ENCODE peak calls at places on chromosomes 13 and 19, in four cellular contexts. N is Right ventricle myocardium superior, T is heart left ventricle, L is right cardiac atrium. U is an unnamed sample.

GRCh38 chr19:13794388-13794751 is 873 bp upstream of the ZSWIM4 start:
- ATAC-seq in L (peak), N (peak), T (peak), U (peak)

GRCh38 chr19:40228863-40229262 is 2.4 kb upstream of the CCNP start:
- ATAC-seq in N (no peak), L (no peak), T (no peak), U (no peak)

GRCh38 chr19:51019544-51019925 is at the start of gene KLK10:
- ATAC-seq in T (no peak), N (no peak), L (no peak), U (no peak)

GRCh38 chr13:98293103-98293502 is 116.0 kb upstream of the RNF113B start:
- ATAC-seq in T (no peak), L (no peak), N (no peak), U (no peak)

GRCh38 chr13:44368599-44369368 is 4.8 kb upstream of the SERP2 start:
- ATAC-seq in L (no peak), N (no peak), T (no peak), U (no peak)

GRCh38 chr19:52716578-52716977 is 18.3 kb downstream of the ZNF611 start:
- ATAC-seq in N (no peak), T (no peak), L (no peak), U (no peak)

GRCh38 chr13:85520445-85520844 is 278.8 kb downstream of the SLITRK6 start:
- ATAC-seq in L (no peak), N (peak), T (no peak), U (peak)

GRCh38 chr19:49064029-49064629 is 489 bp downstream of the NTF4 start:
- ATAC-seq in T (no peak), N (no peak), L (peak), U (no peak)

GRCh38 chr13:34257980-34258379 is 440.0 kb downstream of the RFC3 start:
- ATAC-seq in N (peak), L (peak), T (no peak), U (no peak)

GRCh38 chr19:10519421-10519820 is 2.2 kb upstream of the S1PR5 start:
- ATAC-seq in L (no peak), N (no peak), T (no peak), U (no peak)

GRCh38 chr13:33353210-33353609 is 67.7 kb upstream of the STARD13 start:
- ATAC-seq in N (peak), T (peak), L (peak), U (peak)

GRCh38 chr19:19554074-19555023 is 16.3 kb downstream of the CILP2 start:
- ATAC-seq in T (no peak), N (peak), L (peak), U (peak)

GRCh38 chr13:73683746-73684145 is 450.5 kb downstream of the KLF12 start:
- ATAC-seq in T (no peak), L (no peak), N (no peak), U (no peak)

GRCh38 chr13:23183292-23183691 is 2.5 kb downstream of the SGCG start:
- ATAC-seq in T (peak), L (peak), N (peak), U (no peak)

GRCh38 chr13:32731576-32731975 is 145.3 kb downstream of the PDS5B start:
- ATAC-seq in L (peak), N (no peak), T (no peak), U (no peak)

GRCh38 chr19:36160821-36161596 is 8.8 kb upstream of the COX7A1 start:
- ATAC-seq in N (peak), L (no peak), T (no peak), U (no peak)

GRCh38 chr13:110471156-110471832 is 90.2 kb downstream of the RAB20 start:
- ATAC-seq in T (no peak), L (no peak), N (no peak), U (peak)

GRCh38 chr13:114099918-114100445 is 32.4 kb downstream of the RASA3 start:
- ATAC-seq in T (no peak), N (no peak), L (no peak), U (peak)

GRCh38 chr19:12603714-12604113 is 6.9 kb downstream of the ZNF490 start:
- ATAC-seq in L (no peak), T (no peak), N (no peak), U (no peak)

GRCh38 chr19:39237200-39238184 is 7.3 kb downstream of the IFNL3 start:
- ATAC-seq in L (peak), T (no peak), N (no peak), U (no peak)

GRCh38 chr13:112342841-112343361 is 33.3 kb upstream of the SPACA7 start:
- ATAC-seq in T (no peak), N (no peak), L (no peak), U (no peak)

GRCh38 chr19:6694147-6694815 is 24.3 kb upstream of the TNFSF14 start:
- ATAC-seq in N (no peak), T (no peak), L (peak), U (no peak)

GRCh38 chr13:46894534-46894906 is 2.3 kb downstream of the HTR2A start:
- ATAC-seq in N (peak), L (peak), T (no peak), U (peak)

GRCh38 chr13:83780201-83780600 is 102.1 kb downstream of the SLITRK1 start:
- ATAC-seq in T (no peak), N (no peak), L (no peak), U (no peak)

GRCh38 chr13:42405665-42406390 is 133.9 kb downstream of the AKAP11 start:
- ATAC-seq in T (no peak), L (no peak), N (no peak), U (no peak)

GRCh38 chr19:36686365-36687213 is 823 bp upstream of the ZNF567 start:
- ATAC-seq in L (peak), N (peak), T (peak), U (peak)

GRCh38 chr13:52695856-52696255 is 43.2 kb downstream of the SUGT1 start:
- ATAC-seq in N (no peak), T (no peak), L (no peak), U (no peak)

GRCh38 chr19:53055117-53055516 is 10.6 kb downstream of the ERVV-2 start:
- ATAC-seq in L (no peak), N (no peak), T (no peak), U (no peak)

GRCh38 chr13:111029957-111030609 is 85.0 kb upstream of the ARHGEF7 start:
- ATAC-seq in L (no peak), T (no peak), N (no peak), U (no peak)

GRCh38 chr13:19957320-19958118 is 1.0 kb upstream of the ZMYM2 start:
- ATAC-seq in T (no peak), L (peak), N (peak), U (no peak)

U was measured in gastroesophageal sphincter.